ENCODE peak calls at places on chromosome X, in nine cellular contexts. O, I, V, E, C, A, Z, H and N are unnamed samples.

GRCh38 chrX:129000018-129000417 is 523.3 kb downstream of the SMARCA1 start:
- DNase-seq in O (no peak), I (no peak), V (no peak), E (no peak), C (no peak), A (no peak), Z (no peak), H (no peak), N (no peak)

GRCh38 chrX:11600578-11600977 is 65.1 kb downstream of the ARHGAP6 start:
- DNase-seq in O (no peak), I (no peak), V (no peak), E (no peak), C (no peak), A (no peak), Z (no peak), H (no peak), N (no peak)

GRCh38 chrX:97524997-97525396 is 641.3 kb downstream of the RPA4 start:
- DNase-seq in O (no peak), I (no peak), V (peak; percentile 35), E (peak; percentile 75), C (no peak), A (no peak), Z (no peak), H (no peak), N (no peak)

GRCh38 chrX:121161501-121161933 is 114.1 kb downstream of the GLUD2 start:
- DNase-seq in O (no peak), I (no peak), V (no peak), E (no peak), C (no peak), A (no peak), Z (no peak), H (no peak), N (no peak)

GRCh38 chrX:101241531-101241930 is 21.9 kb downstream of the DRP2 start:
- DNase-seq in O (no peak), I (no peak), V (no peak), E (no peak), C (no peak), A (no peak), Z (no peak), H (peak; percentile 15), N (no peak)

GRCh38 chrX:40100141-40100536 is 2.4 kb upstream of the BCOR start:
- DNase-seq in O (no peak), I (no peak), V (no peak), E (no peak), C (no peak), A (no peak), Z (no peak), H (peak; percentile 59), N (no peak)

GRCh38 chrX:49037883-49038475 is 5.2 kb downstream of the TFE3 start:
- DNase-seq in O (no peak), I (no peak), V (peak; percentile 29), E (no peak), C (peak; percentile 81), A (no peak), Z (no peak), H (no peak), N (no peak)

GRCh38 chrX:22234380-22234779 is 38.3 kb upstream of the CBLL2 start:
- DNase-seq in O (no peak), I (no peak), V (no peak), E (no peak), C (no peak), A (no peak), Z (no peak), H (no peak), N (no peak)

GRCh38 chrX:41922694-41923171 is 621 bp downstream of the CASK start:
- DNase-seq in O (no peak), I (peak; percentile 71), V (peak; percentile 2), E (peak; percentile 26), C (no peak), A (peak; percentile 42), Z (no peak), H (peak; percentile 10), N (peak; percentile 19)

GRCh38 chrX:9033586-9033985 is 341 bp downstream of the FAM9B start:
- DNase-seq in O (no peak), I (no peak), V (no peak), E (no peak), C (no peak), A (no peak), Z (no peak), H (no peak), N (no peak)

GRCh38 chrX:155434906-155435743 is 23.3 kb downstream of the F8A3 start:
- DNase-seq in O (no peak), I (no peak), V (no peak), E (no peak), C (no peak), A (no peak), Z (no peak), H (no peak), N (no peak)

GRCh38 chrX:69424161-69424560 is 80.0 kb upstream of the NALF2 start:
- DNase-seq in O (no peak), I (no peak), V (no peak), E (peak; percentile 3), C (peak; percentile 16), A (no peak), Z (no peak), H (peak; percentile 7), N (no peak)

GRCh38 chrX:110588164-110588563 is 207.5 kb downstream of the CHRDL1 start:
- DNase-seq in O (no peak), I (no peak), V (no peak), E (no peak), C (no peak), A (no peak), Z (no peak), H (no peak), N (no peak)

GRCh38 chrX:133698298-133698697 is 283.0 kb upstream of the GPC4 start:
- DNase-seq in O (no peak), I (no peak), V (peak; percentile 14), E (no peak), C (peak; percentile 28), A (no peak), Z (no peak), H (no peak), N (no peak)
- TF ChIP-seq CTCF in O (no peak), I (peak; percentile 35), V (peak; percentile 11), E (no peak), C (peak; percentile 47), A (no peak), Z (no peak), H (no peak), N (no peak)

GRCh38 chrX:119880552-119881437 is 9.2 kb downstream of the NDUFA1 start:
- DNase-seq in O (no peak), I (no peak), V (peak; percentile 29), E (peak; percentile 44), C (peak; percentile 63), A (peak; percentile 46), Z (no peak), H (peak; percentile 13), N (no peak)
- TF ChIP-seq CTCF in O (no peak), I (peak; percentile 71), V (peak; percentile 52), E (peak; percentile 39), C (peak; percentile 62), A (peak; percentile 65), Z (peak; percentile 26), H (peak; percentile 51), N (no peak)

DNA sequence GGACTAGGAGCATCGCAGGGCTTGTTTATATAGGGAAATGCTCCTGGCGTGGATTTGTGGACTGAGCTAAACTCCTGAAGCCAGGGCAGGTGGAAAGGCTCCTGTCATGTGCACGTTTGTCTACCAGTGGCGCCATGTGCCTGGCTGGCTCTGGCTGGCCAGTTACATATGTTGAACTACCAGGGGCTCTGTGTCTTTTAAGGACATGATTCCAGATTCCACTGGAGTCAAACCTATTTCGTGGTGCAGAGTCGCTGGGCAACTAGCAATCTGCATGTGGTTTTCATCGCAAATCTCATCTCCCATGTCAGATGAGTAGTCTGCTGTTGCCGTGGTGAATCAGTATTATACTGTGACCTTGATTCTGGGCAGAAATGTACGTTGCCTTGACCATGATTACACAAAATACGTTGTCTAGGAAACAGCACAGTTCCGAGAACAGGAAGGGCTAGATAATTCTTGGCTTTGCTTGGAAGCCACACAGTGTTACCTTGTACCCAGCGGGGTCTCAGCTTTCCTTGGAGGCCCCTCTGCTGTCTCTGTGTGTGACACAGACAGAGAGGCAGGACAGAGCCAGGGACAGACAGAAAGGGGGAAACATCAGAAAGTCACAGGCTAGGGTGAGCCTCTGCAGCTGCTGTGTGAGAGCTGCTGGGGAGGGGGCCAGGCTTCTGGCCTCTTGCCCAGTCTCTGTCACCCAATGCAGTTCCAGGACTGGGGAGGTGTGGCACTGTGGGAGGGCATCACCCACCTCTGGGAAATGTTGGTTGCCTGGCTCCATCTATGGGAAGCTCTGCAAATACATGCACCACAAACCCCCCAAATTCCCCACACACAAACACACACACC is 19.2 kb downstream of the PNMA6E start:
- DNase-seq in O (no peak), I (no peak), V (peak; percentile 81), E (peak; percentile 54), C (peak; percentile 81), A (peak; percentile 31), Z (no peak), H (no peak), N (no peak)
- TF ChIP-seq CTCF in O (no peak), I (no peak), V (no peak), E (no peak), C (peak; percentile 22), A (no peak), Z (no peak), H (no peak), N (no peak)

GRCh38 chrX:72019487-72019886 is 108.8 kb downstream of the NHSL2 start:
- DNase-seq in O (no peak), I (no peak), V (no peak), E (no peak), C (no peak), A (peak; percentile 3), Z (no peak), H (no peak), N (no peak)

GRCh38 chrX:72023071-72023470 is 108.6 kb downstream of the RTL5 start:
- DNase-seq in O (no peak), I (peak; percentile 10), V (no peak), E (no peak), C (no peak), A (no peak), Z (no peak), H (no peak), N (no peak)

GRCh38 chrX:72020788-72021187 is 110.1 kb downstream of the NHSL2 start:
- DNase-seq in O (no peak), I (no peak), V (no peak), E (no peak), C (no peak), A (no peak), Z (no peak), H (no peak), N (no peak)

GRCh38 chrX:72020204-72020603 is 109.6 kb downstream of the NHSL2 start:
- DNase-seq in O (no peak), I (no peak), V (no peak), E (no peak), C (no peak), A (no peak), Z (no peak), H (no peak), N (no peak)

GRCh38 chrX:72021975-72022374 is 109.7 kb downstream of the RTL5 start:
- DNase-seq in O (no peak), I (peak; percentile 47), V (no peak), E (no peak), C (no peak), A (peak; percentile 42), Z (no peak), H (no peak), N (no peak)
- TF ChIP-seq CTCF in O (no peak), I (peak; percentile 61), V (peak; percentile 22), E (peak; percentile 40), C (peak; percentile 35), A (peak; percentile 65), Z (no peak), H (no peak), N (no peak)